ENCODE peak calls at places on chromosomes 7 and 10, in ten cellular contexts. C is CD4-positive, alpha-beta memory T cell; A is foreskin keratinocyte; Z is AG04450; U is HCT116; E is kidney; W is CD8-positive, alpha-beta T cell; G is substantia nigra; I is lower lobe of right lung; Y is prostate gland. D is an unnamed sample.

GRCh38 chr10:114042895-114043531 is 653 bp upstream of the ADRB1 start:
- DNase-seq in C (no peak), A (no peak), Z (no peak), U (peak), E (peak), W (no peak), G (peak), I (peak), Y (peak), D (peak)

GRCh38 chr10:101595591-101596433 is 7.7 kb downstream of the DPCD start:
- DNase-seq in C (no peak), A (no peak), Z (no peak), U (no peak), E (peak), W (no peak), G (no peak), I (no peak), Y (no peak), D (no peak)

GRCh38 chr7:112449353-112449752 is 907 bp upstream of the IFRD1 start:
- DNase-seq in C (peak), A (peak), Z (no peak), U (peak), E (no peak), W (peak), G (no peak), I (no peak), Y (no peak), D (no peak)

GRCh38 chr7:99707096-99707495 is 27.3 kb upstream of the CYP3A5 start:
- DNase-seq in C (no peak), A (no peak), Z (no peak), U (no peak), E (no peak), W (no peak), G (no peak), I (no peak), Y (no peak), D (no peak)

GRCh38 chr7:156735861-156736260 is 95.3 kb downstream of the RNF32 start:
- DNase-seq in C (no peak), A (no peak), Z (no peak), U (no peak), E (no peak), W (no peak), G (no peak), I (no peak), Y (no peak), D (no peak)

GRCh38 chr10:2137549-2138174 is 400.3 kb upstream of the ADARB2 start:
- DNase-seq in C (no peak), A (no peak), Z (no peak), U (no peak), E (no peak), W (no peak), G (no peak), I (no peak), Y (no peak), D (no peak)

GRCh38 chr7:92802398-92802797 is 34.0 kb downstream of the CDK6 start:
- DNase-seq in C (no peak), A (no peak), Z (no peak), U (no peak), E (no peak), W (no peak), G (no peak), I (no peak), Y (peak), D (no peak)

GRCh38 chr7:51455948-51456347 is 139.3 kb upstream of the COBL start:
- DNase-seq in C (no peak), A (no peak), Z (no peak), U (no peak), E (no peak), W (no peak), G (no peak), I (no peak), Y (no peak), D (no peak)

GRCh38 chr10:96831867-96832720 is at the start of gene LCOR:
- DNase-seq in C (peak), A (peak), Z (peak), U (peak), E (peak), W (peak), G (peak), I (peak), Y (peak), D (peak)

GRCh38 chr10:122346326-122346950 is 28.1 kb upstream of the PLEKHA1 start:
- DNase-seq in C (no peak), A (no peak), Z (no peak), U (no peak), E (no peak), W (no peak), G (no peak), I (no peak), Y (no peak), D (no peak)

GRCh38 chr7:31084226-31084625 is 32.1 kb downstream of the ADCYAP1R1 start:
- DNase-seq in C (no peak), A (no peak), Z (no peak), U (no peak), E (peak), W (no peak), G (no peak), I (peak), Y (no peak), D (no peak)

GRCh38 chr7:91518058-91518457 is 253.8 kb downstream of the FZD1 start:
- DNase-seq in C (no peak), A (no peak), Z (no peak), U (no peak), E (no peak), W (no peak), G (no peak), I (no peak), Y (no peak), D (no peak)

GRCh38 chr10:3172081-3172445 is 519 bp downstream of the PITRM1 start:
- DNase-seq in C (no peak), A (peak), Z (peak), U (peak), E (peak), W (no peak), G (no peak), I (no peak), Y (no peak), D (no peak)

GRCh38 chr10:785539-786214 is 96.2 kb upstream of the DIP2C start:
- DNase-seq in C (no peak), A (no peak), Z (no peak), U (no peak), E (peak), W (no peak), G (no peak), I (no peak), Y (no peak), D (no peak)

GRCh38 chr7:101676062-101676461 is 47.0 kb upstream of the MYL10 start:
- DNase-seq in C (no peak), A (no peak), Z (no peak), U (no peak), E (no peak), W (no peak), G (no peak), I (no peak), Y (no peak), D (no peak)

GRCh38 chr10:72037811-72038210 is 50.5 kb downstream of the SPOCK2 start:
- DNase-seq in C (no peak), A (no peak), Z (no peak), U (no peak), E (no peak), W (no peak), G (no peak), I (no peak), Y (no peak), D (no peak)

GRCh38 chr10:75853085-75853484 is 421.7 kb downstream of the LRMDA start:
- DNase-seq in C (no peak), A (no peak), Z (no peak), U (no peak), E (no peak), W (no peak), G (no peak), I (no peak), Y (no peak), D (no peak)

GRCh38 chr10:49162063-49162462 is 26.1 kb downstream of the TMEM273 start:
- DNase-seq in C (no peak), A (no peak), Z (no peak), U (no peak), E (no peak), W (no peak), G (no peak), I (no peak), Y (no peak), D (no peak)

GRCh38 chr7:38704041-38704547 is 72.9 kb upstream of the AMPH start:
- DNase-seq in C (no peak), A (no peak), Z (no peak), U (no peak), E (no peak), W (no peak), G (no peak), I (no peak), Y (no peak), D (no peak)

GRCh38 chr7:12647364-12648219 is 39.8 kb upstream of the ARL4A start:
- DNase-seq in C (no peak), A (peak), Z (no peak), U (peak), E (no peak), W (no peak), G (no peak), I (no peak), Y (no peak), D (no peak)

GRCh38 chr7:16564909-16565426 is 38.3 kb downstream of the LRRC72 start:
- DNase-seq in C (peak), A (no peak), Z (peak), U (peak), E (no peak), W (no peak), G (peak), I (no peak), Y (no peak), D (no peak)

GRCh38 chr7:16695621-16696237 is 49.7 kb downstream of the BZW2 start:
- DNase-seq in C (no peak), A (peak), Z (peak), U (peak), E (no peak), W (no peak), G (no peak), I (no peak), Y (peak), D (no peak)

GRCh38 chr10:131703941-131704340 is 196.9 kb upstream of the PPP2R2D start:
- DNase-seq in C (no peak), A (no peak), Z (no peak), U (no peak), E (peak), W (no peak), G (no peak), I (no peak), Y (no peak), D (no peak)

GRCh38 chr7:149734514-149735075 is 38.8 kb downstream of the ZNF467 start:
- DNase-seq in C (no peak), A (no peak), Z (no peak), U (no peak), E (peak), W (no peak), G (no peak), I (peak), Y (no peak), D (peak)

GRCh38 chr7:27032843-27033242 is 63.0 kb downstream of the HOXA1 start:
- DNase-seq in C (no peak), A (no peak), Z (no peak), U (no peak), E (no peak), W (no peak), G (no peak), I (no peak), Y (no peak), D (no peak)

GRCh38 chr7:47377741-47378140 is 204.2 kb downstream of the TNS3 start:
- DNase-seq in C (no peak), A (no peak), Z (no peak), U (no peak), E (no peak), W (no peak), G (no peak), I (no peak), Y (no peak), D (no peak)

GRCh38 chr7:105230486-105230885 is 158.2 kb downstream of the SRPK2 start:
- DNase-seq in C (no peak), A (peak), Z (no peak), U (no peak), E (no peak), W (no peak), G (no peak), I (no peak), Y (no peak), D (no peak)

GRCh38 chr7:99525713-99526440 is 21.4 kb downstream of the ZKSCAN5 start:
- DNase-seq in C (no peak), A (no peak), Z (no peak), U (peak), E (peak), W (no peak), G (no peak), I (no peak), Y (no peak), D (no peak)

GRCh38 chr10:21527634-21528451 is 2.4 kb upstream of the SKIDA1 start:
- DNase-seq in C (no peak), A (no peak), Z (no peak), U (no peak), E (no peak), W (no peak), G (no peak), I (no peak), Y (no peak), D (no peak)
- H3K27ac ChIP-seq in C (peak), A (peak), Z (peak), U (peak), E (peak), W (no peak), G (peak), I (peak), Y (peak), D (peak)

DNA sequence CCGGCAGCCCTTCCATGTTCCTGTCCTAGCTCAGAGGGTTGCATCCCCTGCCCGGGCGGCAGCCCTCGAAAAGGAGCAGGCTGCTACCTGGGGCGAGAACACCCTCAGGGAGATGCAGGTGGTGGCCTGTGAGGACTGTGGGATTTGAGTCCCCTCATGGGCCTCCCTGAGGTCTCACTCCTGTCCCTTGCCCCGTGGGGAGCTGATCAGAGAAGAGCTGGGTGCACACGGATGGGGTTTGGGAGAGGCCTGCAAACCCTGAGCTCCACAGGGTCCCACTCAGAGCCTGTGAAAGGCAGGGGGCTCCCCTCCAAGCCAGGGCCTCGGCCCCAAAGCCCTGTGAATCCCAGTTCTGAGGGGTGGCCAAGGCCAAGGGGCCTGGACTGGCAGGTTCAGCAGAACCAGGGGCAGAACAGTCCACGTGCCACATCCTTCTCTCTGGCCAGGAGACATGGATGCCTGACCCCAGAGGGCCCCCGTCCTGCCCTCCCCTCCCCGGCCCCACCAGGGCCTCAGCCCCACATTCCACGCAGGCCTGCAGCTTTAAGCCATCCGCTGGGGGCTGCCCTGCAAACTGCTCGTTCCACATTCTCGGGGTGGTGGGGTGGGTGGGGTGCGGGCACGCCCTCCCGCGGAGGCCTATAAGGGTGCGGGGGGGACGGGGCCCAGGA is at the start of gene CYP2W1:
- DNase-seq in C (no peak), A (no peak), Z (no peak), U (no peak), E (no peak), W (no peak), G (no peak), I (no peak), Y (no peak), D (no peak)
- H3K27ac ChIP-seq in C (no peak), A (no peak), Z (no peak), U (no peak), E (no peak), W (no peak), G (no peak), I (no peak), Y (peak), D (no peak)

GRCh38 chr10:32348297-32349198 is 1.6 kb upstream of the EPC1 start:
- DNase-seq in C (no peak), A (no peak), Z (no peak), U (no peak), E (peak), W (no peak), G (no peak), I (no peak), Y (no peak), D (no peak)

GRCh38 chr10:32349199-32349585 is 2.2 kb upstream of the EPC1 start:
- DNase-seq in C (no peak), A (no peak), Z (no peak), U (no peak), E (no peak), W (no peak), G (no peak), I (no peak), Y (no peak), D (no peak)

GRCh38 chr10:32346134-32346550 is 816 bp downstream of the EPC1 start:
- DNase-seq in C (peak), A (peak), Z (peak), U (peak), E (peak), W (peak), G (peak), I (peak), Y (peak), D (peak)

GRCh38 chr10:32347363-32347735 is 391 bp upstream of the EPC1 start:
- DNase-seq in C (no peak), A (no peak), Z (no peak), U (peak), E (no peak), W (no peak), G (no peak), I (no peak), Y (no peak), D (peak)

GRCh38 chr10:32346551-32347362 is at the start of gene EPC1:
- DNase-seq in C (peak), A (peak), Z (peak), U (peak), E (peak), W (peak), G (peak), I (peak), Y (peak), D (peak)
- H3K27ac ChIP-seq in C (peak), A (peak), Z (peak), U (peak), E (peak), W (peak), G (peak), I (peak), Y (peak), D (peak)

GRCh38 chr10:123750901-123751300 is 84.7 kb downstream of the GPR26 start:
- DNase-seq in C (no peak), A (no peak), Z (no peak), U (no peak), E (no peak), W (no peak), G (no peak), I (no peak), Y (no peak), D (no peak)
- H3K27ac ChIP-seq in C (no peak), A (no peak), Z (no peak), U (no peak), E (no peak), W (no peak), G (no peak), I (no peak), Y (no peak), D (no peak)

DNA sequence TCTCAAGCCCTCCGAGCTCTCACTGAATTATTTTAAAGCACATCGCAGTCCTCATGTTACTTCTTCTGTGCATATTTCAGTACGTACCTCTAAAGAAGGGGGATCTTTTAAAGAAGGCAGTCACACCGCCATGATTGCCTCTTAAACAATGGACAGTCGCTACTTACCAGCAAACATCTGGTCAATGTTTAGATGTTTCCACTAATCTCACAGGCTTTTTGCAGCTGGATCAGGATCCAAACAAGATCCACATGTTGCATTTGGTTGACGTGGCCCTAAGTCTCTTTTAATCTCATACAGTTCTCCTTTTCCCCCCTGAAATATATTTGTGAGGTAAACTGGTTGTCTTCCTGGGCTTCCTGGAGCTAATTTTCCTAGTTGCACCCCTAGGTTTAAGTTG is 50.0 kb downstream of the PRF1 start:
- DNase-seq in C (no peak), A (no peak), Z (peak), U (no peak), E (no peak), W (no peak), G (no peak), I (no peak), Y (no peak), D (no peak)
- H3K27ac ChIP-seq in C (no peak), A (no peak), Z (peak), U (no peak), E (no peak), W (no peak), G (no peak), I (peak), Y (no peak), D (no peak)

DNA sequence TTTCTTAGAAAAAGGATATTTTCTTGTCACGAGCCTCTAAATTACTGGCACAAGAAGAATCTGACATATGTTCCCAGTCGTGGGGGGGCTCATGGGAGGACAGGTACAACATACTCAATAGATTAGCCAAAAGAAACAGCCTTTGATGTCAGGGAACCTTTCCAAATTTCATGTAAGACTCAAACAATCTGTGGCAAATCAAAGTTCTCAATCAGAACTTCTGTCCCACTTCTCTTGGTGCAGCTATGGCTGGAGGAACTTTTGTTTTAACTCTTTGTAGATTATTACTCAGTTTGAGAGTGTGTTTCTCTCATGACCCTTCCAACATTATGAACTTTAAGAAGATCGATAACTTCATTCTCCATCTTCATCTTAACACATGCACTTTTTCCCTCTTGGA is 114.3 kb upstream of the ARID5B start:
- DNase-seq in C (no peak), A (no peak), Z (no peak), U (no peak), E (no peak), W (no peak), G (no peak), I (no peak), Y (no peak), D (no peak)
- H3K27ac ChIP-seq in C (no peak), A (peak), Z (no peak), U (peak), E (no peak), W (no peak), G (no peak), I (no peak), Y (peak), D (no peak)

GRCh38 chr7:20407585-20408466 is 77.1 kb downstream of the ITGB8 start:
- DNase-seq in C (no peak), A (peak), Z (no peak), U (no peak), E (peak), W (no peak), G (peak), I (peak), Y (peak), D (peak)
- H3K27ac ChIP-seq in C (no peak), A (no peak), Z (no peak), U (no peak), E (no peak), W (no peak), G (no peak), I (peak), Y (no peak), D (peak)

GRCh38 chr10:5547934-5548660 is 23.3 kb downstream of the CALML3 start:
- DNase-seq in C (no peak), A (no peak), Z (no peak), U (peak), E (peak), W (no peak), G (no peak), I (peak), Y (peak), D (no peak)

GRCh38 chr10:5547684-5547933 is 22.8 kb downstream of the CALML3 start:
- DNase-seq in C (no peak), A (no peak), Z (no peak), U (no peak), E (no peak), W (no peak), G (no peak), I (peak), Y (no peak), D (no peak)

GRCh38 chr10:5545426-5545777 is 20.6 kb downstream of the CALML3 start:
- DNase-seq in C (no peak), A (no peak), Z (no peak), U (no peak), E (no peak), W (no peak), G (no peak), I (no peak), Y (no peak), D (peak)

GRCh38 chr10:5545778-5546710 is 21.3 kb downstream of the CALML3 start:
- DNase-seq in C (no peak), A (no peak), Z (peak), U (no peak), E (peak), W (no peak), G (no peak), I (peak), Y (peak), D (no peak)

GRCh38 chr10:5546891-5547683 is 22.3 kb downstream of the CALML3 start:
- DNase-seq in C (no peak), A (no peak), Z (no peak), U (peak), E (no peak), W (no peak), G (no peak), I (peak), Y (peak), D (peak)
- H3K27ac ChIP-seq in C (no peak), A (peak), Z (peak), U (peak), E (peak), W (no peak), G (no peak), I (peak), Y (peak), D (peak)

DNA sequence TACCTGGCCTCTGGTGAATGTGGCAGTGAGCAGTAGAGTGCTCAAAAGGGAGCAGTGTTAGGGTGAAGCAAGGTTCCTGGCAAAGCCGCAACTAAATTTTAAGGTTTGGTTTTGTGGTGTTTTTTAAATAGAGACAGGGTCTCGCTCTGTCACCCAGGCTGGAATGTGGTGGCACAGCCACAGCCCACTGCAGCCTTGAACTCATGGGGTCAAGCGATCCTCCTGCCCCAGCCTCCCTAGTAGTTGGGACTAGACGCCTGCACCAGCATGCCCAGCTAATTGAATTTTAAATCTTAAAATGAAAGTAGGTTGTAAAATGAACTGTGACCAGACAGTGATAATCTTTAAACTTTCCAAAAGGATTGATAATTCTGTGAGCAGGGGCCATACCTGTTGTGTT is 130.4 kb downstream of the CCNY start:
- DNase-seq in C (no peak), A (no peak), Z (no peak), U (no peak), E (no peak), W (no peak), G (no peak), I (no peak), Y (no peak), D (no peak)
- H3K27ac ChIP-seq in C (no peak), A (no peak), Z (no peak), U (no peak), E (no peak), W (no peak), G (peak), I (no peak), Y (no peak), D (no peak)

D was measured in pancreas.